ENCODE peak calls at places on chromosomes 1 and 21, in ten cellular contexts. One of them, this sample, is unnamed.
A peak's percentile ranks its signal among the peaks of the same experiment; 100 is the strongest.

GRCh38 chr21:23639726-23640125 is 1967.6 kb downstream of the MRPL39 start:
- DNase-seq in foreskin fibroblast: no peak
- DNase-seq in HuH-7.5: no peak
- DNase-seq in Calu3: no peak
- DNase-seq in activated T-cell treated with anti-CD3 and anti-CD28 coated beads for 1 hour: no peak
- DNase-seq in naive thymus-derived CD8-positive, alpha-beta T cell: no peak
- DNase-seq in CD8-positive, alpha-beta T cell: no peak
- DNase-seq in AG04450: no peak
- DNase-seq in tibial nerve: no peak
- DNase-seq in GM12865: no peak
- DNase-seq in this sample: no peak

GRCh38 chr1:108814343-108815125 is 42.4 kb downstream of the AKNAD1 start:
- DNase-seq in HuH-7.5: no peak
- DNase-seq in GM12865: no peak
- DNase-seq in Calu3: no peak
- DNase-seq in AG04450: no peak
- DNase-seq in naive thymus-derived CD8-positive, alpha-beta T cell: no peak
- DNase-seq in foreskin fibroblast: peak; percentile 53
- DNase-seq in tibial nerve: no peak
- DNase-seq in CD8-positive, alpha-beta T cell: no peak
- DNase-seq in activated T-cell treated with anti-CD3 and anti-CD28 coated beads for 1 hour: no peak
- DNase-seq in this sample: peak; percentile 44

GRCh38 chr1:164787834-164788231 is 228.8 kb downstream of the PBX1 start:
- DNase-seq in AG04450: no peak
- DNase-seq in HuH-7.5: no peak
- DNase-seq in activated T-cell treated with anti-CD3 and anti-CD28 coated beads for 1 hour: no peak
- DNase-seq in foreskin fibroblast: no peak
- DNase-seq in GM12865: no peak
- DNase-seq in Calu3: no peak
- DNase-seq in tibial nerve: no peak
- DNase-seq in naive thymus-derived CD8-positive, alpha-beta T cell: no peak
- DNase-seq in CD8-positive, alpha-beta T cell: no peak
- DNase-seq in this sample: peak; percentile 55

GRCh38 chr1:172360960-172361359 is 59.5 kb upstream of the C1orf105 start:
- DNase-seq in foreskin fibroblast: no peak
- DNase-seq in HuH-7.5: no peak
- DNase-seq in CD8-positive, alpha-beta T cell: no peak
- DNase-seq in tibial nerve: no peak
- DNase-seq in AG04450: no peak
- DNase-seq in Calu3: no peak
- DNase-seq in naive thymus-derived CD8-positive, alpha-beta T cell: no peak
- DNase-seq in activated T-cell treated with anti-CD3 and anti-CD28 coated beads for 1 hour: no peak
- DNase-seq in GM12865: peak; percentile 83
- DNase-seq in this sample: no peak

GRCh38 chr21:24045775-24046215 is 1561.5 kb downstream of the MRPL39 start:
- DNase-seq in activated T-cell treated with anti-CD3 and anti-CD28 coated beads for 1 hour: no peak
- DNase-seq in CD8-positive, alpha-beta T cell: peak; percentile 49
- DNase-seq in foreskin fibroblast: peak; percentile 46
- DNase-seq in AG04450: peak; percentile 94
- DNase-seq in HuH-7.5: no peak
- DNase-seq in Calu3: peak; percentile 55
- DNase-seq in naive thymus-derived CD8-positive, alpha-beta T cell: no peak
- DNase-seq in tibial nerve: peak; percentile 41
- DNase-seq in GM12865: peak; percentile 28
- DNase-seq in this sample: peak; percentile 56

GRCh38 chr1:228734881-228735801 is at the start of gene RHOU:
- DNase-seq in Calu3: peak; percentile 90
- DNase-seq in GM12865: no peak
- DNase-seq in CD8-positive, alpha-beta T cell: peak; percentile 80
- DNase-seq in foreskin fibroblast: peak; percentile 81
- DNase-seq in AG04450: no peak
- DNase-seq in tibial nerve: peak; percentile 55
- DNase-seq in naive thymus-derived CD8-positive, alpha-beta T cell: peak; percentile 46
- DNase-seq in HuH-7.5: peak; percentile 75
- DNase-seq in activated T-cell treated with anti-CD3 and anti-CD28 coated beads for 1 hour: peak; percentile 54
- DNase-seq in this sample: peak; percentile 46

GRCh38 chr1:212712451-212713303 is 13.0 kb upstream of the BATF3 start:
- DNase-seq in CD8-positive, alpha-beta T cell: no peak
- DNase-seq in naive thymus-derived CD8-positive, alpha-beta T cell: no peak
- DNase-seq in activated T-cell treated with anti-CD3 and anti-CD28 coated beads for 1 hour: no peak
- DNase-seq in tibial nerve: no peak
- DNase-seq in Calu3: no peak
- DNase-seq in AG04450: no peak
- DNase-seq in HuH-7.5: no peak
- DNase-seq in GM12865: peak; percentile 21
- DNase-seq in foreskin fibroblast: peak; percentile 36
- DNase-seq in this sample: peak; percentile 25

GRCh38 chr1:184691719-184692324 is 62.8 kb downstream of the EDEM3 start:
- DNase-seq in CD8-positive, alpha-beta T cell: no peak
- DNase-seq in HuH-7.5: no peak
- DNase-seq in AG04450: peak; percentile 3
- DNase-seq in GM12865: peak; percentile 23
- DNase-seq in Calu3: peak; percentile 28
- DNase-seq in activated T-cell treated with anti-CD3 and anti-CD28 coated beads for 1 hour: no peak
- DNase-seq in tibial nerve: no peak
- DNase-seq in foreskin fibroblast: peak; percentile 71
- DNase-seq in naive thymus-derived CD8-positive, alpha-beta T cell: no peak
- DNase-seq in this sample: peak; percentile 35

GRCh38 chr1:247360991-247361721 is 29.5 kb upstream of the ZNF496 start:
- DNase-seq in naive thymus-derived CD8-positive, alpha-beta T cell: no peak
- DNase-seq in tibial nerve: peak; percentile 41
- DNase-seq in AG04450: no peak
- DNase-seq in Calu3: no peak
- DNase-seq in GM12865: no peak
- DNase-seq in HuH-7.5: no peak
- DNase-seq in activated T-cell treated with anti-CD3 and anti-CD28 coated beads for 1 hour: no peak
- DNase-seq in CD8-positive, alpha-beta T cell: no peak
- DNase-seq in foreskin fibroblast: peak; percentile 50
- DNase-seq in this sample: no peak

GRCh38 chr1:171286032-171286705 is 27.8 kb upstream of the FMO4 start:
- DNase-seq in naive thymus-derived CD8-positive, alpha-beta T cell: no peak
- DNase-seq in tibial nerve: no peak
- DNase-seq in activated T-cell treated with anti-CD3 and anti-CD28 coated beads for 1 hour: no peak
- DNase-seq in CD8-positive, alpha-beta T cell: no peak
- DNase-seq in AG04450: no peak
- DNase-seq in foreskin fibroblast: peak; percentile 51
- DNase-seq in GM12865: peak; percentile 13
- DNase-seq in Calu3: no peak
- DNase-seq in HuH-7.5: no peak
- DNase-seq in this sample: no peak

GRCh38 chr1:6917067-6917466 is 131.8 kb downstream of the CAMTA1 start:
- DNase-seq in CD8-positive, alpha-beta T cell: no peak
- DNase-seq in activated T-cell treated with anti-CD3 and anti-CD28 coated beads for 1 hour: no peak
- DNase-seq in tibial nerve: no peak
- DNase-seq in foreskin fibroblast: no peak
- DNase-seq in naive thymus-derived CD8-positive, alpha-beta T cell: no peak
- DNase-seq in Calu3: no peak
- DNase-seq in AG04450: no peak
- DNase-seq in HuH-7.5: no peak
- DNase-seq in GM12865: no peak
- DNase-seq in this sample: no peak